ENCODE peak calls at places on chromosomes 2 and 18, in seven cellular contexts. R is heart right ventricle, P is A549, D is body of pancreas, X is breast epithelium, H is MM.1S, E is psoas muscle. Q is an unnamed sample.

GRCh38 chr2:219997341-219997851 is 370.0 kb downstream of the SLC4A3 start:
- DNase-seq in R (peak; percentile 15), P (peak; percentile 27), D (peak; percentile 25), X (peak; percentile 52), H (no peak), E (no peak), Q (peak; percentile 29)

GRCh38 chr2:177165103-177165583 is 47.5 kb upstream of the HNRNPA3 start:
- DNase-seq in R (peak; percentile 18), P (peak; percentile 66), D (peak; percentile 38), X (no peak), H (no peak), E (peak; percentile 22), Q (no peak)

GRCh38 chr2:240992572-240993291 is 5.7 kb upstream of the SNED1 start:
- DNase-seq in R (no peak), P (no peak), D (no peak), X (peak; percentile 51), H (no peak), E (no peak), Q (peak; percentile 16)

GRCh38 chr18:70354080-70354479 is 65.2 kb downstream of the SOCS6 start:
- DNase-seq in R (no peak), P (no peak), D (no peak), X (no peak), H (no peak), E (no peak), Q (no peak)

GRCh38 chr2:161046876-161047275 is 113.4 kb upstream of the TANK start:
- DNase-seq in R (no peak), P (no peak), D (no peak), X (no peak), H (no peak), E (no peak), Q (no peak)

GRCh38 chr2:170493698-170494097 is 221.4 kb upstream of the SP5 start:
- DNase-seq in R (no peak), P (no peak), D (no peak), X (no peak), H (no peak), E (peak; percentile 14), Q (no peak)

GRCh38 chr2:9820020-9820973 is 23.0 kb upstream of the TAF1B start:
- DNase-seq in R (no peak), P (peak; percentile 54), D (peak; percentile 55), X (no peak), H (no peak), E (no peak), Q (no peak)

GRCh38 chr2:10709290-10709939 is 12.0 kb upstream of the ATP6V1C2 start:
- DNase-seq in R (no peak), P (peak; percentile 60), D (no peak), X (no peak), H (no peak), E (no peak), Q (peak; percentile 78)

DNA sequence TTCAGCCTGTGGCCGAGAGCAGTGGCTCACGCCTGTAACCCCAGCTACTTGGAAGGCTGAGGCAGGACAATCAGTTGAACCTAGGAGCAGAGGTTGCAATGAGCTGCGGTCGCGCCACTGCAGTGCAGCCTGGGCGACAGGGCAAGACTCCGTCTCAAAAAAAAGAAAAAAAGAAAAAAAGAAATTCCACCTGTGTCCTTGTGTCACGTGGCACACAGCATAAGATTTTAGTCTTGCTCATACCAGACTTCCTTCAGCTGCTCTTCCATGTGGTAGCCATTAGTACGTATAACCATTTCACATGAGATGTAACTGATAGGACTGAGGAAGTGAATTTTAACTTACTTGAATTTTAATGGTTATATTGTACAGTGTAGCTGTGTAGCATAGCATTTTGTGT is 4.0 kb downstream of the NOP58 start:
- DNase-seq in R (no peak), P (no peak), D (no peak), X (no peak), H (peak; percentile 19), E (no peak), Q (no peak)
- H3K4me1 ChIP-seq in R (peaks cover 14% of the 10 kb centered on the region), P (peaks cover 37% of the 10 kb centered on the region), D (peaks cover 33% of the 10 kb centered on the region), X (no peaks in the 10 kb centered on the region), H (peaks cover 9% of the 10 kb centered on the region), E (peaks cover 36% of the 10 kb centered on the region), Q (peaks cover 13% of the 10 kb centered on the region)

GRCh38 chr18:78716581-78716980 is 263.0 kb upstream of the SALL3 start:
- DNase-seq in R (no peak), P (no peak), D (no peak), X (peak; percentile 43), H (no peak), E (no peak), Q (no peak)
- TF ChIP-seq CTCF in R (no peak), P (no peak), D (no peak), X (no peak), H (no peak), E (no peak), Q (no peak)

GRCh38 chr18:64311859-64312258 is 163.0 kb upstream of the LINC00305 start:
- DNase-seq in R (no peak), P (no peak), D (no peak), X (no peak), H (no peak), E (no peak), Q (no peak)
- H3K4me1 ChIP-seq in R (no peaks in the 10 kb centered on the region), P (no peaks in the 10 kb centered on the region), D (no peaks in the 10 kb centered on the region), X (no peaks in the 10 kb centered on the region), H (no peaks in the 10 kb centered on the region), E (no peaks in the 10 kb centered on the region), Q (no peaks in the 10 kb centered on the region)

DNA sequence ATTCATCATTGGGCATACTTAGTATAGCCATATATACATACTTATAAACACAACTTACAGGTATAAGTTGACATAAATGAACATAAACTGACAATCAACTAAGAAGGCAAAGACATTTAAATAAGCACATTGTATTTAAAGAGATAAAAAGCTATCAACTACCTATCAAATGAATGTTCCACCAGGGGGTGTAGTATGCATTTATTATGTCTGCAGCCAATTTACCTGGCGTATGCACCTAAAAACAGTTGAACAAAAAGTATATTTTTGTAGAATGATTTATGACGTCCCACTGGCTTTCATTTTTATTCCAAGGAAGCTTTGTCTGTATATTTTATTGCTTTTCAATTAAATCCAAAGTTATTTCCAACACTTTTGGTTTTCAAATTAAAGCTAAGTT is 323.5 kb downstream of the AFF3 start:
- DNase-seq in R (no peak), P (peak; percentile 16), D (no peak), X (no peak), H (peak; percentile 18), E (no peak), Q (no peak)
- TF ChIP-seq CTCF in R (no peak), P (peak; percentile 35), D (no peak), X (no peak), H (peak; percentile 6), E (peak; percentile 31), Q (no peak)

Q was measured in Caco-2.